ENCODE peak calls at places on chromosomes 12 and 14, in eight cellular contexts. R is fibroblast of pulmonary artery; O is stimulated activated CD8-positive, alpha-beta memory T cell treated with anti-CD3 and anti-CD28 coated beads, Interleukin-7, amount 100 ng/mL, for 1 hour; H is retinal pigment epithelial cell; J is HFFc6; V is activated CD4-positive, alpha-beta memory T cell treated with anti-CD3 and anti-CD28 coated beads, Interleukin-2, amount 10 ng/mL, durations not matched to agents 7 days and 5 days; Y is OCI-LY7; A is HL-60. X is an unnamed sample.

GRCh38 chr12:18421840-18422239 is 160.5 kb downstream of the PIK3C2G start:
- DNase-seq in H (peak), R (peak), V (no peak), O (no peak), A (no peak), J (peak), Y (no peak), X (no peak)

GRCh38 chr12:32947203-32947795 is 50.7 kb upstream of the PKP2 start:
- DNase-seq in Y (peak), O (no peak), V (no peak), H (peak), J (no peak), A (no peak), R (peak), X (no peak)

GRCh38 chr12:14410841-14411569 is 45.5 kb downstream of the ATF7IP start:
- DNase-seq in R (no peak), H (no peak), O (no peak), J (peak), A (no peak), Y (no peak), V (peak), X (no peak)

GRCh38 chr14:32709072-32709471 is 229.6 kb upstream of the NPAS3 start:
- DNase-seq in V (no peak), A (no peak), H (peak), Y (no peak), J (peak), O (no peak), R (peak), X (no peak)

GRCh38 chr14:73524493-73524892 is 12.4 kb upstream of the ACOT1 start:
- DNase-seq in O (no peak), H (no peak), J (no peak), Y (no peak), V (no peak), A (no peak), R (no peak), X (no peak)

GRCh38 chr12:39329015-39329414 is 113.9 kb downstream of the KIF21A start:
- DNase-seq in J (no peak), Y (no peak), H (no peak), A (no peak), V (no peak), R (peak), O (no peak), X (no peak)

GRCh38 chr14:38197001-38197760 is 10.5 kb upstream of the SSTR1 start:
- DNase-seq in A (no peak), Y (peak), O (no peak), H (no peak), J (no peak), R (peak), V (no peak), X (no peak)

GRCh38 chr14:96629558-96630222 is 127.5 kb downstream of the PAPOLA start:
- DNase-seq in J (no peak), A (no peak), V (peak), Y (no peak), H (no peak), O (no peak), R (no peak), X (no peak)

GRCh38 chr12:47079894-47080724 is at the start of gene AMIGO2:
- DNase-seq in R (peak), V (peak), H (no peak), A (no peak), O (peak), J (peak), Y (no peak), X (no peak)

GRCh38 chr12:115451151-115451784 is 767.3 kb upstream of the TBX3 start:
- DNase-seq in O (no peak), H (no peak), Y (no peak), R (no peak), V (no peak), A (no peak), J (no peak), X (no peak)

GRCh38 chr12:51326762-51327439 is 2.9 kb upstream of the BIN2 start:
- DNase-seq in A (peak), J (peak), H (no peak), Y (peak), V (peak), O (no peak), R (peak), X (peak)

GRCh38 chr14:100056964-100057817 is 8.0 kb upstream of the EVL start:
- DNase-seq in R (peak), O (no peak), V (no peak), H (no peak), J (peak), A (no peak), Y (peak), X (peak)

GRCh38 chr12:95553202-95553943 is 2.1 kb upstream of the USP44 start:
- DNase-seq in J (no peak), O (no peak), H (no peak), R (no peak), Y (no peak), V (no peak), A (no peak), X (no peak)

GRCh38 chr12:8953773-8954402 is 4.4 kb upstream of the M6PR start:
- DNase-seq in V (peak), J (no peak), O (no peak), A (no peak), H (no peak), R (no peak), Y (no peak), X (no peak)

GRCh38 chr12:49909826-49910225 is 6.1 kb upstream of the FAIM2 start:
- DNase-seq in R (peak), V (no peak), O (no peak), J (no peak), Y (no peak), A (no peak), H (peak), X (no peak)

GRCh38 chr12:115450710-115451109 is 766.7 kb upstream of the TBX3 start:
- DNase-seq in J (no peak), V (no peak), Y (no peak), O (no peak), R (no peak), A (no peak), H (no peak), X (no peak)

GRCh38 chr14:102517412-102518062 is 8.0 kb upstream of the ANKRD9 start:
- DNase-seq in H (no peak), O (no peak), V (no peak), R (no peak), A (peak), Y (no peak), J (no peak), X (no peak)

GRCh38 chr12:26906704-26907103 is 31.1 kb downstream of the INTS13 start:
- DNase-seq in V (no peak), A (no peak), O (no peak), R (no peak), Y (no peak), H (no peak), J (no peak), X (no peak)

GRCh38 chr12:57479376-57480115 is at the start of gene ARHGAP9:
- DNase-seq in O (no peak), R (no peak), Y (peak), J (no peak), H (no peak), V (peak), A (no peak), X (peak)

GRCh38 chr14:81655423-81656314 is 122.0 kb upstream of the SEL1L start:
- DNase-seq in O (no peak), J (no peak), Y (peak), R (no peak), V (no peak), H (no peak), A (no peak), X (peak)

GRCh38 chr12:24038211-24038997 is 88.9 kb upstream of the SOX5 start:
- DNase-seq in Y (no peak), A (no peak), H (no peak), V (no peak), R (peak), J (no peak), O (no peak), X (no peak)

GRCh38 chr14:72745991-72746980 is 147.6 kb downstream of the DPF3 start:
- DNase-seq in J (peak), Y (no peak), R (peak), A (no peak), O (no peak), H (no peak), V (peak), X (peak)

GRCh38 chr12:113214938-113215400 is 6.3 kb upstream of the TPCN1 start:
- DNase-seq in R (peak), J (peak), Y (peak), O (no peak), A (peak), H (peak), V (no peak), X (peak)

GRCh38 chr12:98355322-98355721 is 160.1 kb upstream of the TMPO start:
- DNase-seq in A (no peak), J (peak), R (peak), V (no peak), O (no peak), H (peak), Y (no peak), X (no peak)

GRCh38 chr12:27005495-27005894 is 8.7 kb downstream of the TM7SF3 start:
- DNase-seq in H (no peak), Y (no peak), A (no peak), V (no peak), R (no peak), J (no peak), O (no peak), X (no peak)

GRCh38 chr12:11834925-11835324 is 185.5 kb downstream of the ETV6 start:
- DNase-seq in J (no peak), A (no peak), H (no peak), V (no peak), O (no peak), R (no peak), Y (no peak), X (no peak)

GRCh38 chr12:90543841-90544240 is 411.1 kb downstream of the CCER1 start:
- DNase-seq in V (no peak), H (no peak), Y (no peak), J (no peak), R (peak), O (no peak), A (no peak), X (no peak)

GRCh38 chr12:106078358-106079025 is 60.3 kb downstream of the NUAK1 start:
- DNase-seq in V (no peak), J (peak), H (peak), A (no peak), Y (no peak), R (peak), O (no peak), X (no peak)

GRCh38 chr12:120196363-120196762 is 1.8 kb upstream of the GCN1 start:
- DNase-seq in R (no peak), O (no peak), A (no peak), V (no peak), J (no peak), Y (no peak), H (no peak), X (no peak)

GRCh38 chr12:113831016-113831415 is 135.1 kb downstream of the RBM19 start:
- DNase-seq in Y (no peak), H (no peak), R (peak), J (peak), O (no peak), V (no peak), A (no peak), X (peak)

GRCh38 chr14:106875503-106875902 is 1349.1 kb downstream of the TMEM121 start:
- DNase-seq in A (no peak), R (no peak), O (no peak), J (no peak), Y (peak), H (no peak), V (peak), X (peak)

GRCh38 chr14:90546767-90547166 is 149.9 kb downstream of the CALM1 start:
- DNase-seq in Y (no peak), R (no peak), A (no peak), H (no peak), V (no peak), J (no peak), O (no peak), X (no peak)

GRCh38 chr12:116597886-116598285 is 38.7 kb downstream of the MAP1LC3B2 start:
- DNase-seq in J (peak), V (no peak), A (no peak), Y (no peak), O (no peak), H (no peak), R (no peak), X (no peak)

GRCh38 chr12:52247622-52248540 is 14.8 kb downstream of the KRT7 start:
- DNase-seq in V (no peak), J (no peak), R (no peak), H (no peak), Y (no peak), A (no peak), O (no peak), X (no peak)

GRCh38 chr14:23090254-23090636 is 4.7 kb downstream of the ACIN1 start:
- DNase-seq in V (no peak), H (no peak), Y (no peak), J (no peak), R (no peak), A (no peak), O (no peak), X (no peak)

GRCh38 chr14:52951730-52952481 is 1.1 kb upstream of the FERMT2 start:
- DNase-seq in A (no peak), V (no peak), Y (no peak), R (peak), J (peak), O (no peak), H (no peak), X (peak)

GRCh38 chr14:86790408-86791364 is 1202.3 kb downstream of the GALC start:
- DNase-seq in J (no peak), R (no peak), A (no peak), H (no peak), V (no peak), Y (no peak), O (no peak), X (no peak)